ENCODE peak calls at places on chromosomes 6 and 20, in nine cellular contexts. One of them, this sample, is unnamed.

GRCh38 chr20:42686057-42686456 is 503.6 kb downstream of the PTPRT start:
- DNase-seq in NCI-H1105: no peak
- DNase-seq in B cell: no peak
- DNase-seq in ovary: no peak
- DNase-seq in ELR: no peak
- DNase-seq in NCI-H1092 treated with DMSO at 0.1 percent for 48 hours: no peak
- DNase-seq in KBM-7: no peak
- DNase-seq in HuH-7: no peak
- DNase-seq in astrocyte of the spinal cord: no peak
- DNase-seq in this sample: no peak

GRCh38 chr20:61186771-61187170 is 65.3 kb upstream of the CDH4 start:
- DNase-seq in NCI-H1105: no peak
- DNase-seq in B cell: no peak
- DNase-seq in ovary: no peak
- DNase-seq in ELR: peak; percentile 26
- DNase-seq in NCI-H1092 treated with DMSO at 0.1 percent for 48 hours: peak; percentile 3
- DNase-seq in KBM-7: no peak
- DNase-seq in HuH-7: no peak
- DNase-seq in astrocyte of the spinal cord: no peak
- DNase-seq in this sample: no peak

GRCh38 chr6:72552938-72553337 is 68.9 kb upstream of the KCNQ5 start:
- DNase-seq in NCI-H1105: peak; percentile 17
- DNase-seq in B cell: no peak
- DNase-seq in ovary: no peak
- DNase-seq in ELR: peak; percentile 87
- DNase-seq in NCI-H1092 treated with DMSO at 0.1 percent for 48 hours: no peak
- DNase-seq in KBM-7: no peak
- DNase-seq in HuH-7: no peak
- DNase-seq in astrocyte of the spinal cord: peak; percentile 9
- DNase-seq in this sample: no peak

GRCh38 chr20:39076958-39077357 is 114.8 kb downstream of the DHX35 start:
- DNase-seq in NCI-H1105: no peak
- DNase-seq in B cell: no peak
- DNase-seq in ovary: no peak
- DNase-seq in ELR: no peak
- DNase-seq in NCI-H1092 treated with DMSO at 0.1 percent for 48 hours: no peak
- DNase-seq in KBM-7: no peak
- DNase-seq in HuH-7: no peak
- DNase-seq in astrocyte of the spinal cord: no peak
- DNase-seq in this sample: no peak

GRCh38 chr6:34692280-34692679 is 4.3 kb downstream of the ILRUN start:
- DNase-seq in NCI-H1105: no peak
- DNase-seq in B cell: no peak
- DNase-seq in ovary: no peak
- DNase-seq in ELR: no peak
- DNase-seq in NCI-H1092 treated with DMSO at 0.1 percent for 48 hours: no peak
- DNase-seq in KBM-7: no peak
- DNase-seq in HuH-7: no peak
- DNase-seq in astrocyte of the spinal cord: no peak
- DNase-seq in this sample: no peak

GRCh38 chr6:17098538-17098937 is 3.3 kb upstream of the STMND1 start:
- DNase-seq in NCI-H1105: no peak
- DNase-seq in B cell: no peak
- DNase-seq in ovary: no peak
- DNase-seq in ELR: peak; percentile 57
- DNase-seq in NCI-H1092 treated with DMSO at 0.1 percent for 48 hours: no peak
- DNase-seq in KBM-7: no peak
- DNase-seq in HuH-7: no peak
- DNase-seq in astrocyte of the spinal cord: no peak
- DNase-seq in this sample: no peak

GRCh38 chr6:163337958-163338357 is 76.6 kb upstream of the QKI start:
- DNase-seq in NCI-H1105: no peak
- DNase-seq in B cell: no peak
- DNase-seq in ovary: no peak
- DNase-seq in ELR: no peak
- DNase-seq in NCI-H1092 treated with DMSO at 0.1 percent for 48 hours: no peak
- DNase-seq in KBM-7: no peak
- DNase-seq in HuH-7: no peak
- DNase-seq in astrocyte of the spinal cord: no peak
- DNase-seq in this sample: no peak

GRCh38 chr6:81636930-81637568 is 115.4 kb downstream of the TENT5A start:
- DNase-seq in NCI-H1105: no peak
- DNase-seq in B cell: no peak
- DNase-seq in ovary: no peak
- DNase-seq in ELR: no peak
- DNase-seq in NCI-H1092 treated with DMSO at 0.1 percent for 48 hours: no peak
- DNase-seq in KBM-7: no peak
- DNase-seq in HuH-7: peak; percentile 25
- DNase-seq in astrocyte of the spinal cord: no peak
- DNase-seq in this sample: no peak

GRCh38 chr6:142482249-142482648 is 180.4 kb downstream of the ADGRG6 start:
- DNase-seq in NCI-H1105: no peak
- DNase-seq in B cell: no peak
- DNase-seq in ovary: no peak
- DNase-seq in ELR: no peak
- DNase-seq in NCI-H1092 treated with DMSO at 0.1 percent for 48 hours: no peak
- DNase-seq in KBM-7: peak; percentile 11
- DNase-seq in HuH-7: no peak
- DNase-seq in astrocyte of the spinal cord: no peak
- DNase-seq in this sample: no peak

GRCh38 chr20:7195704-7196103 is 428.2 kb downstream of the BMP2 start:
- DNase-seq in NCI-H1105: no peak
- DNase-seq in B cell: no peak
- DNase-seq in ovary: no peak
- DNase-seq in ELR: peak; percentile 4
- DNase-seq in NCI-H1092 treated with DMSO at 0.1 percent for 48 hours: no peak
- DNase-seq in KBM-7: no peak
- DNase-seq in HuH-7: no peak
- DNase-seq in astrocyte of the spinal cord: peak; percentile 99
- DNase-seq in this sample: no peak

GRCh38 chr6:31897612-31898199 is at the start of gene EHMT2:
- DNase-seq in NCI-H1105: peak; percentile 87
- DNase-seq in B cell: peak; percentile 96
- DNase-seq in ovary: peak; percentile 88
- DNase-seq in ELR: peak; percentile 89
- DNase-seq in NCI-H1092 treated with DMSO at 0.1 percent for 48 hours: peak; percentile 74
- DNase-seq in KBM-7: peak; percentile 82
- DNase-seq in HuH-7: peak; percentile 81
- DNase-seq in astrocyte of the spinal cord: peak; percentile 81
- DNase-seq in this sample: peak; percentile 51

GRCh38 chr20:3733119-3733995 is 872 bp downstream of the HSPA12B start:
- DNase-seq in NCI-H1105: no peak
- DNase-seq in B cell: no peak
- DNase-seq in ovary: no peak
- DNase-seq in ELR: no peak
- DNase-seq in NCI-H1092 treated with DMSO at 0.1 percent for 48 hours: no peak
- DNase-seq in KBM-7: no peak
- DNase-seq in HuH-7: no peak
- DNase-seq in astrocyte of the spinal cord: no peak
- DNase-seq in this sample: no peak

GRCh38 chr20:12409501-12409900 is 491.8 kb downstream of the BTBD3 start:
- DNase-seq in NCI-H1105: no peak
- DNase-seq in B cell: no peak
- DNase-seq in ovary: no peak
- DNase-seq in ELR: no peak
- DNase-seq in NCI-H1092 treated with DMSO at 0.1 percent for 48 hours: no peak
- DNase-seq in KBM-7: no peak
- DNase-seq in HuH-7: no peak
- DNase-seq in astrocyte of the spinal cord: no peak
- DNase-seq in this sample: no peak

GRCh38 chr6:144675231-144675861 is 390.2 kb downstream of the UTRN start:
- DNase-seq in NCI-H1105: peak; percentile 52
- DNase-seq in B cell: no peak
- DNase-seq in ovary: no peak
- DNase-seq in ELR: no peak
- DNase-seq in NCI-H1092 treated with DMSO at 0.1 percent for 48 hours: no peak
- DNase-seq in KBM-7: peak; percentile 59
- DNase-seq in HuH-7: no peak
- DNase-seq in astrocyte of the spinal cord: peak; percentile 78
- DNase-seq in this sample: no peak

GRCh38 chr6:31247813-31248212 is 24.1 kb downstream of the HLA-C start:
- DNase-seq in NCI-H1105: no peak
- DNase-seq in B cell: no peak
- DNase-seq in ovary: no peak
- DNase-seq in ELR: no peak
- DNase-seq in NCI-H1092 treated with DMSO at 0.1 percent for 48 hours: no peak
- DNase-seq in KBM-7: no peak
- DNase-seq in HuH-7: no peak
- DNase-seq in astrocyte of the spinal cord: no peak
- DNase-seq in this sample: no peak

GRCh38 chr6:158286413-158286812 is 25.9 kb upstream of the TULP4 start:
- DNase-seq in NCI-H1105: no peak
- DNase-seq in B cell: no peak
- DNase-seq in ovary: no peak
- DNase-seq in ELR: no peak
- DNase-seq in NCI-H1092 treated with DMSO at 0.1 percent for 48 hours: no peak
- DNase-seq in KBM-7: no peak
- DNase-seq in HuH-7: no peak
- DNase-seq in astrocyte of the spinal cord: peak; percentile 76
- DNase-seq in this sample: no peak

GRCh38 chr20:13791562-13792459 is 7.0 kb downstream of the NDUFAF5 start:
- DNase-seq in NCI-H1105: no peak
- DNase-seq in B cell: no peak
- DNase-seq in ovary: no peak
- DNase-seq in ELR: no peak
- DNase-seq in NCI-H1092 treated with DMSO at 0.1 percent for 48 hours: no peak
- DNase-seq in KBM-7: no peak
- DNase-seq in HuH-7: no peak
- DNase-seq in astrocyte of the spinal cord: no peak
- DNase-seq in this sample: no peak

GRCh38 chr6:3410385-3411360 is 46.2 kb downstream of the SLC22A23 start:
- DNase-seq in NCI-H1105: peak; percentile 66
- DNase-seq in B cell: peak; percentile 31
- DNase-seq in ovary: no peak
- DNase-seq in ELR: peak; percentile 76
- DNase-seq in NCI-H1092 treated with DMSO at 0.1 percent for 48 hours: peak; percentile 54
- DNase-seq in KBM-7: peak; percentile 79
- DNase-seq in HuH-7: no peak
- DNase-seq in astrocyte of the spinal cord: peak; percentile 61
- DNase-seq in this sample: peak; percentile 38

GRCh38 chr6:65229768-65230167 is 477.3 kb downstream of the EYS start:
- DNase-seq in NCI-H1105: no peak
- DNase-seq in B cell: no peak
- DNase-seq in ovary: no peak
- DNase-seq in ELR: no peak
- DNase-seq in NCI-H1092 treated with DMSO at 0.1 percent for 48 hours: no peak
- DNase-seq in KBM-7: no peak
- DNase-seq in HuH-7: no peak
- DNase-seq in astrocyte of the spinal cord: peak; percentile 30
- DNase-seq in this sample: no peak

GRCh38 chr20:9457055-9457454 is 57.3 kb upstream of the LAMP5 start:
- DNase-seq in NCI-H1105: no peak
- DNase-seq in B cell: no peak
- DNase-seq in ovary: no peak
- DNase-seq in ELR: no peak
- DNase-seq in NCI-H1092 treated with DMSO at 0.1 percent for 48 hours: no peak
- DNase-seq in KBM-7: no peak
- DNase-seq in HuH-7: no peak
- DNase-seq in astrocyte of the spinal cord: no peak
- DNase-seq in this sample: no peak

GRCh38 chr20:19885981-19886665 is 128.1 kb downstream of the RIN2 start:
- DNase-seq in NCI-H1105: no peak
- DNase-seq in B cell: no peak
- DNase-seq in ovary: peak; percentile 67
- DNase-seq in ELR: peak; percentile 55
- DNase-seq in NCI-H1092 treated with DMSO at 0.1 percent for 48 hours: peak; percentile 27
- DNase-seq in KBM-7: no peak
- DNase-seq in HuH-7: no peak
- DNase-seq in astrocyte of the spinal cord: no peak
- DNase-seq in this sample: no peak

GRCh38 chr6:23446394-23447001 is 679.5 kb upstream of the NRSN1 start:
- DNase-seq in NCI-H1105: peak; percentile 57
- DNase-seq in B cell: no peak
- DNase-seq in ovary: no peak
- DNase-seq in ELR: peak; percentile 8
- DNase-seq in NCI-H1092 treated with DMSO at 0.1 percent for 48 hours: peak; percentile 90
- DNase-seq in KBM-7: no peak
- DNase-seq in HuH-7: no peak
- DNase-seq in astrocyte of the spinal cord: peak; percentile 72
- DNase-seq in this sample: peak; percentile 44

GRCh38 chr6:52231411-52232127 is 12.7 kb downstream of the IL17F start:
- DNase-seq in NCI-H1105: no peak
- DNase-seq in B cell: no peak
- DNase-seq in ovary: no peak
- DNase-seq in ELR: no peak
- DNase-seq in NCI-H1092 treated with DMSO at 0.1 percent for 48 hours: no peak
- DNase-seq in KBM-7: no peak
- DNase-seq in HuH-7: no peak
- DNase-seq in astrocyte of the spinal cord: no peak
- DNase-seq in this sample: no peak

GRCh38 chr20:1338801-1339200 is 9.9 kb upstream of the SDCBP2 start:
- DNase-seq in NCI-H1105: no peak
- DNase-seq in B cell: no peak
- DNase-seq in ovary: peak; percentile 17
- DNase-seq in ELR: no peak
- DNase-seq in NCI-H1092 treated with DMSO at 0.1 percent for 48 hours: no peak
- DNase-seq in KBM-7: no peak
- DNase-seq in HuH-7: no peak
- DNase-seq in astrocyte of the spinal cord: no peak
- DNase-seq in this sample: no peak

GRCh38 chr6:83905648-83906047 is 46.2 kb downstream of the CYB5R4 start:
- DNase-seq in NCI-H1105: no peak
- DNase-seq in B cell: no peak
- DNase-seq in ovary: no peak
- DNase-seq in ELR: no peak
- DNase-seq in NCI-H1092 treated with DMSO at 0.1 percent for 48 hours: no peak
- DNase-seq in KBM-7: no peak
- DNase-seq in HuH-7: no peak
- DNase-seq in astrocyte of the spinal cord: no peak
- DNase-seq in this sample: no peak